ENCODE peak calls at places on chromosome 15, in seven cellular contexts. One of them, this sample, is unnamed.

GRCh38 chr15:68816795-68817303 is 3.8 kb downstream of the ANP32A start:
- DNase-seq in neural crest cell: no peak
- DNase-seq in substantia nigra: no peak
- DNase-seq in AG08396: no peak
- DNase-seq in cardiac muscle cell: peak; percentile 41
- DNase-seq in germinal center: no peak
- DNase-seq in posterior vena cava: no peak
- DNase-seq in this sample: peak; percentile 32

GRCh38 chr15:66592505-66593218 is 26.9 kb upstream of the LCTL start:
- DNase-seq in posterior vena cava: no peak
- DNase-seq in cardiac muscle cell: peak; percentile 79
- DNase-seq in substantia nigra: no peak
- DNase-seq in germinal center: no peak
- DNase-seq in AG08396: no peak
- DNase-seq in neural crest cell: no peak
- DNase-seq in this sample: no peak

GRCh38 chr15:37695719-37696118 is 238.7 kb upstream of the TMCO5A start:
- DNase-seq in neural crest cell: no peak
- DNase-seq in substantia nigra: no peak
- DNase-seq in AG08396: peak; percentile 3
- DNase-seq in cardiac muscle cell: no peak
- DNase-seq in germinal center: no peak
- DNase-seq in posterior vena cava: no peak
- DNase-seq in this sample: peak; percentile 63

GRCh38 chr15:60426870-60427528 is 29.2 kb upstream of the ANXA2 start:
- DNase-seq in posterior vena cava: no peak
- DNase-seq in cardiac muscle cell: no peak
- DNase-seq in AG08396: peak; percentile 22
- DNase-seq in neural crest cell: no peak
- DNase-seq in germinal center: no peak
- DNase-seq in substantia nigra: no peak
- DNase-seq in this sample: no peak

GRCh38 chr15:88894819-88895767 is at the start of gene HAPLN3:
- DNase-seq in germinal center: peak; percentile 49
- DNase-seq in posterior vena cava: no peak
- DNase-seq in cardiac muscle cell: peak; percentile 37
- DNase-seq in substantia nigra: no peak
- DNase-seq in AG08396: peak; percentile 77
- DNase-seq in neural crest cell: peak; percentile 24
- DNase-seq in this sample: peak; percentile 66

GRCh38 chr15:101530224-101530958 is 40.9 kb upstream of the PCSK6 start:
- DNase-seq in cardiac muscle cell: no peak
- DNase-seq in posterior vena cava: no peak
- DNase-seq in AG08396: no peak
- DNase-seq in substantia nigra: no peak
- DNase-seq in germinal center: no peak
- DNase-seq in neural crest cell: no peak
- DNase-seq in this sample: no peak

GRCh38 chr15:89654847-89655805 is at the start of gene KIF7:
- DNase-seq in substantia nigra: peak; percentile 18
- DNase-seq in cardiac muscle cell: peak; percentile 85
- DNase-seq in posterior vena cava: no peak
- DNase-seq in neural crest cell: peak; percentile 43
- DNase-seq in germinal center: peak; percentile 47
- DNase-seq in AG08396: peak; percentile 93
- DNase-seq in this sample: peak; percentile 88

GRCh38 chr15:90459368-90459767 is 70.4 kb upstream of the CRTC3 start:
- DNase-seq in neural crest cell: no peak
- DNase-seq in substantia nigra: no peak
- DNase-seq in cardiac muscle cell: no peak
- DNase-seq in posterior vena cava: no peak
- DNase-seq in germinal center: no peak
- DNase-seq in AG08396: no peak
- DNase-seq in this sample: no peak

GRCh38 chr15:33131880-33132279 is 62.6 kb downstream of the FMN1 start:
- DNase-seq in posterior vena cava: no peak
- DNase-seq in neural crest cell: no peak
- DNase-seq in substantia nigra: no peak
- DNase-seq in AG08396: no peak
- DNase-seq in germinal center: no peak
- DNase-seq in cardiac muscle cell: no peak
- DNase-seq in this sample: peak; percentile 29